ENCODE peak calls at places on chromosomes 1 and 21, in ten cellular contexts. One of them, this sample, is unnamed.
A peak's percentile ranks its signal among the peaks of the same experiment; 100 is the strongest.

GRCh38 chr21:41228006-41228370 is 60.0 kb downstream of the BACE2 start:
- DNase-seq in PC-9: no peak
- DNase-seq in CD8-positive, alpha-beta memory T cell: no peak
- DNase-seq in right cardiac atrium: no peak
- DNase-seq in heart left ventricle: no peak
- DNase-seq in CD4-positive, alpha-beta T cell: no peak
- DNase-seq in uterus: no peak
- DNase-seq in hepatocyte: peak; percentile 76
- DNase-seq in sigmoid colon: no peak
- DNase-seq in CD8-positive, alpha-beta T cell: no peak
- DNase-seq in this sample: no peak

GRCh38 chr1:188228623-188229022 is 1399.9 kb downstream of the PLA2G4A start:
- DNase-seq in PC-9: no peak
- DNase-seq in CD8-positive, alpha-beta memory T cell: no peak
- DNase-seq in right cardiac atrium: no peak
- DNase-seq in heart left ventricle: no peak
- DNase-seq in CD4-positive, alpha-beta T cell: no peak
- DNase-seq in uterus: no peak
- DNase-seq in hepatocyte: no peak
- DNase-seq in sigmoid colon: no peak
- DNase-seq in CD8-positive, alpha-beta T cell: no peak
- DNase-seq in this sample: no peak

GRCh38 chr21:27346041-27346448 is 379.2 kb upstream of the ADAMTS5 start:
- DNase-seq in PC-9: no peak
- DNase-seq in CD8-positive, alpha-beta memory T cell: no peak
- DNase-seq in right cardiac atrium: no peak
- DNase-seq in heart left ventricle: no peak
- DNase-seq in CD4-positive, alpha-beta T cell: no peak
- DNase-seq in uterus: no peak
- DNase-seq in hepatocyte: no peak
- DNase-seq in sigmoid colon: no peak
- DNase-seq in CD8-positive, alpha-beta T cell: no peak
- DNase-seq in this sample: no peak

GRCh38 chr21:27674037-27674436 is 707.1 kb upstream of the ADAMTS5 start:
- DNase-seq in PC-9: no peak
- DNase-seq in CD8-positive, alpha-beta memory T cell: no peak
- DNase-seq in right cardiac atrium: no peak
- DNase-seq in heart left ventricle: no peak
- DNase-seq in CD4-positive, alpha-beta T cell: no peak
- DNase-seq in uterus: no peak
- DNase-seq in hepatocyte: no peak
- DNase-seq in sigmoid colon: no peak
- DNase-seq in CD8-positive, alpha-beta T cell: no peak
- DNase-seq in this sample: no peak

GRCh38 chr1:167121375-167122120 is 27.7 kb downstream of the STYXL2 start:
- DNase-seq in PC-9: peak; percentile 88
- DNase-seq in CD8-positive, alpha-beta memory T cell: peak; percentile 41
- DNase-seq in right cardiac atrium: peak; percentile 81
- DNase-seq in heart left ventricle: peak; percentile 37
- DNase-seq in CD4-positive, alpha-beta T cell: peak; percentile 12
- DNase-seq in uterus: no peak
- DNase-seq in hepatocyte: peak; percentile 64
- DNase-seq in sigmoid colon: no peak
- DNase-seq in CD8-positive, alpha-beta T cell: no peak
- DNase-seq in this sample: no peak

GRCh38 chr1:62237361-62237760 is 42.7 kb downstream of the L1TD1 start:
- DNase-seq in PC-9: no peak
- DNase-seq in CD8-positive, alpha-beta memory T cell: no peak
- DNase-seq in right cardiac atrium: no peak
- DNase-seq in heart left ventricle: no peak
- DNase-seq in CD4-positive, alpha-beta T cell: no peak
- DNase-seq in uterus: no peak
- DNase-seq in hepatocyte: no peak
- DNase-seq in sigmoid colon: no peak
- DNase-seq in CD8-positive, alpha-beta T cell: no peak
- DNase-seq in this sample: no peak

GRCh38 chr1:218658899-218659298 is 313.8 kb downstream of the TGFB2 start:
- DNase-seq in PC-9: peak; percentile 34
- DNase-seq in CD8-positive, alpha-beta memory T cell: no peak
- DNase-seq in right cardiac atrium: no peak
- DNase-seq in heart left ventricle: no peak
- DNase-seq in CD4-positive, alpha-beta T cell: no peak
- DNase-seq in uterus: no peak
- DNase-seq in hepatocyte: no peak
- DNase-seq in sigmoid colon: no peak
- DNase-seq in CD8-positive, alpha-beta T cell: no peak
- DNase-seq in this sample: no peak

GRCh38 chr1:47569681-47570470 is 132.0 kb downstream of the FOXD2 start:
- DNase-seq in PC-9: peak; percentile 60
- DNase-seq in CD8-positive, alpha-beta memory T cell: no peak
- DNase-seq in right cardiac atrium: no peak
- DNase-seq in heart left ventricle: no peak
- DNase-seq in CD4-positive, alpha-beta T cell: no peak
- DNase-seq in uterus: peak; percentile 31
- DNase-seq in hepatocyte: peak; percentile 88
- DNase-seq in sigmoid colon: no peak
- DNase-seq in CD8-positive, alpha-beta T cell: no peak
- DNase-seq in this sample: peak; percentile 94

DNA sequence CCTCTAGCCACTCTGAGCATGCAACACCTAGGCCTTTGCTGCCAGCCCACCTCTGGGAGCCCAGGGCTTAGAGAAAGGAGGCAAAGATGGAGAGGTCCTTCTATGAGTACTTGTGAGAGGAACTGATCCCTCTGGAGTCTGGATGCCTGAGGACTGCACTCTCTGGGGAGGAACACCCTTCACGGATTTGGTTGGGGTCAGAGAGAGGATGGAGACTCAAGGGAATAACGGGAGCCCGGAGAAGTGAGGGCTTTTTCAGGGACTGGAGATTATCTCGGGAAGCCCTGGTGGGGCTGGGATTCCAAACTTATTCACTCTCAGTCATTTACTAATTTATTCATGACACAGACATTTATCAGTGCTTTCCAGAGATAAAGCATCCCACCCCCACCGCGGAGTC is 438 bp upstream of the C1orf232 start:
- DNase-seq in PC-9: no peak
- DNase-seq in CD8-positive, alpha-beta memory T cell: no peak
- DNase-seq in right cardiac atrium: no peak
- DNase-seq in heart left ventricle: no peak
- DNase-seq in CD4-positive, alpha-beta T cell: no peak
- DNase-seq in uterus: no peak
- DNase-seq in hepatocyte: no peak
- DNase-seq in sigmoid colon: no peak
- DNase-seq in CD8-positive, alpha-beta T cell: no peak
- DNase-seq in this sample: no peak
- H3K27ac ChIP-seq in PC-9: no peak overlapping the region
- H3K27ac ChIP-seq in CD8-positive, alpha-beta memory T cell: peak overlapping the region; percentile 86
- H3K27ac ChIP-seq in right cardiac atrium: peak overlapping the region; percentile 39
- H3K27ac ChIP-seq in heart left ventricle: peak overlapping the region; percentile 82
- H3K27ac ChIP-seq in CD4-positive, alpha-beta T cell: peak overlapping the region; percentile 71
- H3K27ac ChIP-seq in uterus: peak overlapping the region; percentile 63
- H3K27ac ChIP-seq in hepatocyte: peak overlapping the region; percentile 25
- H3K27ac ChIP-seq in sigmoid colon: peak overlapping the region; percentile 82
- H3K27ac ChIP-seq in CD8-positive, alpha-beta T cell: peak overlapping the region; percentile 77
- H3K27ac ChIP-seq in this sample: no peak overlapping the region

GRCh38 chr21:33948096-33948950 is 32.7 kb upstream of the ATP5PO start:
- DNase-seq in PC-9: no peak
- DNase-seq in CD8-positive, alpha-beta memory T cell: peak; percentile 94
- DNase-seq in right cardiac atrium: peak; percentile 79
- DNase-seq in heart left ventricle: peak; percentile 63
- DNase-seq in CD4-positive, alpha-beta T cell: peak; percentile 81
- DNase-seq in uterus: peak; percentile 67
- DNase-seq in hepatocyte: peak; percentile 84
- DNase-seq in sigmoid colon: peak; percentile 86
- DNase-seq in CD8-positive, alpha-beta T cell: peak; percentile 80
- DNase-seq in this sample: no peak

GRCh38 chr21:33947451-33948095 is 32.0 kb upstream of the ATP5PO start:
- DNase-seq in PC-9: peak; percentile 83
- DNase-seq in CD8-positive, alpha-beta memory T cell: peak; percentile 90
- DNase-seq in right cardiac atrium: peak; percentile 83
- DNase-seq in heart left ventricle: peak; percentile 70
- DNase-seq in CD4-positive, alpha-beta T cell: peak; percentile 79
- DNase-seq in uterus: peak; percentile 93
- DNase-seq in hepatocyte: peak; percentile 94
- DNase-seq in sigmoid colon: peak; percentile 96
- DNase-seq in CD8-positive, alpha-beta T cell: peak; percentile 76
- DNase-seq in this sample: peak; percentile 94

GRCh38 chr21:33944185-33944763 is 28.7 kb upstream of the ATP5PO start:
- DNase-seq in PC-9: no peak
- DNase-seq in CD8-positive, alpha-beta memory T cell: no peak
- DNase-seq in right cardiac atrium: no peak
- DNase-seq in heart left ventricle: no peak
- DNase-seq in CD4-positive, alpha-beta T cell: no peak
- DNase-seq in uterus: no peak
- DNase-seq in hepatocyte: no peak
- DNase-seq in sigmoid colon: no peak
- DNase-seq in CD8-positive, alpha-beta T cell: no peak
- DNase-seq in this sample: no peak

GRCh38 chr21:33943293-33943692 is 27.7 kb upstream of the ATP5PO start:
- DNase-seq in PC-9: no peak
- DNase-seq in CD8-positive, alpha-beta memory T cell: no peak
- DNase-seq in right cardiac atrium: no peak
- DNase-seq in heart left ventricle: no peak
- DNase-seq in CD4-positive, alpha-beta T cell: no peak
- DNase-seq in uterus: no peak
- DNase-seq in hepatocyte: no peak
- DNase-seq in sigmoid colon: no peak
- DNase-seq in CD8-positive, alpha-beta T cell: no peak
- DNase-seq in this sample: no peak

GRCh38 chr21:33945652-33946270 is 30.2 kb upstream of the ATP5PO start:
- DNase-seq in PC-9: no peak
- DNase-seq in CD8-positive, alpha-beta memory T cell: no peak
- DNase-seq in right cardiac atrium: no peak
- DNase-seq in heart left ventricle: no peak
- DNase-seq in CD4-positive, alpha-beta T cell: no peak
- DNase-seq in uterus: no peak
- DNase-seq in hepatocyte: no peak
- DNase-seq in sigmoid colon: no peak
- DNase-seq in CD8-positive, alpha-beta T cell: no peak
- DNase-seq in this sample: peak; percentile 52
- H3K27ac ChIP-seq in PC-9: no peak overlapping the region
- H3K27ac ChIP-seq in CD8-positive, alpha-beta memory T cell: peak overlapping the region; percentile 21
- H3K27ac ChIP-seq in right cardiac atrium: no peak overlapping the region
- H3K27ac ChIP-seq in heart left ventricle: no peak overlapping the region
- H3K27ac ChIP-seq in CD4-positive, alpha-beta T cell: no peak overlapping the region
- H3K27ac ChIP-seq in uterus: no peak overlapping the region
- H3K27ac ChIP-seq in hepatocyte: peak overlapping the region; percentile 90
- H3K27ac ChIP-seq in sigmoid colon: no peak overlapping the region
- H3K27ac ChIP-seq in CD8-positive, alpha-beta T cell: no peak overlapping the region
- H3K27ac ChIP-seq in this sample: peak overlapping the region; percentile 40

GRCh38 chr1:221693087-221693486 is 48.8 kb downstream of the DUSP10 start:
- DNase-seq in PC-9: no peak
- DNase-seq in CD8-positive, alpha-beta memory T cell: no peak
- DNase-seq in right cardiac atrium: no peak
- DNase-seq in heart left ventricle: no peak
- DNase-seq in CD4-positive, alpha-beta T cell: no peak
- DNase-seq in uterus: no peak
- DNase-seq in hepatocyte: no peak
- DNase-seq in sigmoid colon: no peak
- DNase-seq in CD8-positive, alpha-beta T cell: no peak
- DNase-seq in this sample: no peak

GRCh38 chr1:221694109-221694508 is 47.8 kb downstream of the DUSP10 start:
- DNase-seq in PC-9: no peak
- DNase-seq in CD8-positive, alpha-beta memory T cell: no peak
- DNase-seq in right cardiac atrium: no peak
- DNase-seq in heart left ventricle: no peak
- DNase-seq in CD4-positive, alpha-beta T cell: no peak
- DNase-seq in uterus: no peak
- DNase-seq in hepatocyte: no peak
- DNase-seq in sigmoid colon: no peak
- DNase-seq in CD8-positive, alpha-beta T cell: no peak
- DNase-seq in this sample: no peak

GRCh38 chr1:221696740-221697461 is 45.0 kb downstream of the DUSP10 start:
- DNase-seq in PC-9: no peak
- DNase-seq in CD8-positive, alpha-beta memory T cell: no peak
- DNase-seq in right cardiac atrium: no peak
- DNase-seq in heart left ventricle: no peak
- DNase-seq in CD4-positive, alpha-beta T cell: no peak
- DNase-seq in uterus: no peak
- DNase-seq in hepatocyte: no peak
- DNase-seq in sigmoid colon: no peak
- DNase-seq in CD8-positive, alpha-beta T cell: no peak
- DNase-seq in this sample: no peak

GRCh38 chr1:221696045-221696444 is 45.8 kb downstream of the DUSP10 start:
- DNase-seq in PC-9: no peak
- DNase-seq in CD8-positive, alpha-beta memory T cell: no peak
- DNase-seq in right cardiac atrium: no peak
- DNase-seq in heart left ventricle: no peak
- DNase-seq in CD4-positive, alpha-beta T cell: no peak
- DNase-seq in uterus: no peak
- DNase-seq in hepatocyte: no peak
- DNase-seq in sigmoid colon: no peak
- DNase-seq in CD8-positive, alpha-beta T cell: no peak
- DNase-seq in this sample: no peak

GRCh38 chr1:221695346-221695745 is 46.5 kb downstream of the DUSP10 start:
- DNase-seq in PC-9: no peak
- DNase-seq in CD8-positive, alpha-beta memory T cell: no peak
- DNase-seq in right cardiac atrium: no peak
- DNase-seq in heart left ventricle: no peak
- DNase-seq in CD4-positive, alpha-beta T cell: no peak
- DNase-seq in uterus: no peak
- DNase-seq in hepatocyte: no peak
- DNase-seq in sigmoid colon: no peak
- DNase-seq in CD8-positive, alpha-beta T cell: no peak
- DNase-seq in this sample: no peak
- H3K27ac ChIP-seq in PC-9: no peak overlapping the region
- H3K27ac ChIP-seq in CD8-positive, alpha-beta memory T cell: no peak overlapping the region
- H3K27ac ChIP-seq in right cardiac atrium: no peak overlapping the region
- H3K27ac ChIP-seq in heart left ventricle: no peak overlapping the region
- H3K27ac ChIP-seq in CD4-positive, alpha-beta T cell: no peak overlapping the region
- H3K27ac ChIP-seq in uterus: no peak overlapping the region
- H3K27ac ChIP-seq in hepatocyte: no peak overlapping the region
- H3K27ac ChIP-seq in sigmoid colon: no peak overlapping the region
- H3K27ac ChIP-seq in CD8-positive, alpha-beta T cell: no peak overlapping the region
- H3K27ac ChIP-seq in this sample: no peak overlapping the region

GRCh38 chr21:43363506-43364260 is 63.2 kb downstream of the SIK1 start:
- DNase-seq in PC-9: no peak
- DNase-seq in CD8-positive, alpha-beta memory T cell: no peak
- DNase-seq in right cardiac atrium: peak; percentile 48
- DNase-seq in heart left ventricle: no peak
- DNase-seq in CD4-positive, alpha-beta T cell: no peak
- DNase-seq in uterus: no peak
- DNase-seq in hepatocyte: no peak
- DNase-seq in sigmoid colon: no peak
- DNase-seq in CD8-positive, alpha-beta T cell: no peak
- DNase-seq in this sample: no peak

GRCh38 chr21:43361127-43361492 is 65.8 kb downstream of the SIK1 start:
- DNase-seq in PC-9: no peak
- DNase-seq in CD8-positive, alpha-beta memory T cell: no peak
- DNase-seq in right cardiac atrium: peak; percentile 79
- DNase-seq in heart left ventricle: peak; percentile 65
- DNase-seq in CD4-positive, alpha-beta T cell: no peak
- DNase-seq in uterus: no peak
- DNase-seq in hepatocyte: peak; percentile 46
- DNase-seq in sigmoid colon: no peak
- DNase-seq in CD8-positive, alpha-beta T cell: no peak
- DNase-seq in this sample: no peak

GRCh38 chr21:43361493-43362296 is 65.2 kb downstream of the SIK1 start:
- DNase-seq in PC-9: no peak
- DNase-seq in CD8-positive, alpha-beta memory T cell: peak; percentile 73
- DNase-seq in right cardiac atrium: peak; percentile 87
- DNase-seq in heart left ventricle: peak; percentile 81
- DNase-seq in CD4-positive, alpha-beta T cell: peak; percentile 26
- DNase-seq in uterus: no peak
- DNase-seq in hepatocyte: peak; percentile 52
- DNase-seq in sigmoid colon: peak; percentile 83
- DNase-seq in CD8-positive, alpha-beta T cell: peak; percentile 41
- DNase-seq in this sample: peak; percentile 76

GRCh38 chr21:43362928-43363314 is 64.0 kb downstream of the SIK1 start:
- DNase-seq in PC-9: no peak
- DNase-seq in CD8-positive, alpha-beta memory T cell: peak; percentile 62
- DNase-seq in right cardiac atrium: peak; percentile 55
- DNase-seq in heart left ventricle: no peak
- DNase-seq in CD4-positive, alpha-beta T cell: no peak
- DNase-seq in uterus: no peak
- DNase-seq in hepatocyte: no peak
- DNase-seq in sigmoid colon: no peak
- DNase-seq in CD8-positive, alpha-beta T cell: no peak
- DNase-seq in this sample: no peak

GRCh38 chr21:43362306-43362927 is 64.5 kb downstream of the SIK1 start:
- DNase-seq in PC-9: no peak
- DNase-seq in CD8-positive, alpha-beta memory T cell: peak; percentile 96
- DNase-seq in right cardiac atrium: peak; percentile 92
- DNase-seq in heart left ventricle: peak; percentile 87
- DNase-seq in CD4-positive, alpha-beta T cell: peak; percentile 72
- DNase-seq in uterus: peak; percentile 42
- DNase-seq in hepatocyte: peak; percentile 69
- DNase-seq in sigmoid colon: peak; percentile 86
- DNase-seq in CD8-positive, alpha-beta T cell: peak; percentile 80
- DNase-seq in this sample: no peak
- H3K27ac ChIP-seq in PC-9: no peak overlapping the region
- H3K27ac ChIP-seq in CD8-positive, alpha-beta memory T cell: peak overlapping the region; percentile 68
- H3K27ac ChIP-seq in right cardiac atrium: peak overlapping the region; percentile 97
- H3K27ac ChIP-seq in heart left ventricle: peak overlapping the region; percentile 91
- H3K27ac ChIP-seq in CD4-positive, alpha-beta T cell: peak overlapping the region; percentile 90
- H3K27ac ChIP-seq in uterus: peak overlapping the region; percentile 73
- H3K27ac ChIP-seq in hepatocyte: peak overlapping the region; percentile 88
- H3K27ac ChIP-seq in sigmoid colon: peak overlapping the region; percentile 57
- H3K27ac ChIP-seq in CD8-positive, alpha-beta T cell: peak overlapping the region; percentile 91
- H3K27ac ChIP-seq in this sample: peak overlapping the region; percentile 93